ENCODE peak calls at places on chromosome 6, in ten cellular contexts. F, H, T, V, O, L, P, D, S and C are unnamed samples.
A peak's percentile ranks its signal among the peaks of the same experiment; 100 is the strongest.

GRCh38 chr6:166786704-166787293 is 159.7 kb upstream of the RPS6KA2 start:
- DNase-seq in S (peak; percentile 63), O (peak; percentile 3), P (peak; percentile 31), D (no peak), F (no peak), L (peak; percentile 23), H (peak; percentile 68), V (peak; percentile 56), T (no peak), C (peak; percentile 17)

GRCh38 chr6:22041797-22042489 is 254.9 kb downstream of the PRL start:
- DNase-seq in P (peak; percentile 32), L (no peak), T (no peak), V (peak; percentile 38), F (no peak), S (no peak), H (no peak), O (no peak), D (no peak), C (no peak)

GRCh38 chr6:6785163-6785521 is 196.6 kb downstream of the LY86 start:
- DNase-seq in P (no peak), H (no peak), F (no peak), V (no peak), D (no peak), O (no peak), S (no peak), L (no peak), T (no peak), C (no peak)

GRCh38 chr6:127352519-127352918 is 9.1 kb upstream of the ECHDC1 start:
- DNase-seq in P (no peak), O (no peak), T (no peak), L (no peak), S (peak; percentile 81), D (no peak), F (no peak), H (no peak), V (no peak), C (no peak)

GRCh38 chr6:68958327-68958726 is 323.2 kb downstream of the ADGRB3 start:
- DNase-seq in D (no peak), L (no peak), V (no peak), P (no peak), F (no peak), O (no peak), T (no peak), H (peak; percentile 48), S (peak; percentile 4), C (no peak)

GRCh38 chr6:55536579-55536978 is 42.4 kb downstream of the HMGCLL1 start:
- DNase-seq in D (no peak), F (no peak), L (no peak), H (no peak), V (no peak), T (no peak), O (no peak), S (no peak), P (no peak), C (no peak)

GRCh38 chr6:137269803-137270202 is 50.6 kb upstream of the IFNGR1 start:
- DNase-seq in F (no peak), P (no peak), D (no peak), H (no peak), T (no peak), O (no peak), S (no peak), L (no peak), V (no peak), C (no peak)

GRCh38 chr6:21800948-21801438 is 207.4 kb downstream of the SOX4 start:
- DNase-seq in O (no peak), F (no peak), P (no peak), D (no peak), H (no peak), S (no peak), L (no peak), V (peak; percentile 86), T (no peak), C (no peak)

GRCh38 chr6:168313371-168314028 is 6.1 kb downstream of the DACT2 start:
- DNase-seq in S (no peak), O (no peak), L (no peak), T (no peak), V (no peak), H (no peak), P (no peak), F (peak; percentile 39), D (no peak), C (no peak)

GRCh38 chr6:117463762-117464665 is 18.5 kb upstream of the DCBLD1 start:
- DNase-seq in F (no peak), S (peak; percentile 35), O (no peak), P (no peak), D (no peak), L (no peak), V (peak; percentile 82), T (no peak), H (no peak), C (peak; percentile 27)

GRCh38 chr6:163417595-163417994 is 3.1 kb downstream of the QKI start:
- DNase-seq in T (no peak), P (no peak), V (no peak), S (no peak), F (no peak), D (no peak), O (no peak), L (no peak), H (no peak), C (no peak)

GRCh38 chr6:161225677-161226004 is 48.2 kb downstream of the AGPAT4 start:
- DNase-seq in H (no peak), S (no peak), O (no peak), T (no peak), F (no peak), L (no peak), D (no peak), V (no peak), P (no peak), C (no peak)

GRCh38 chr6:106275692-106276091 is 49.9 kb downstream of the ATG5 start:
- DNase-seq in F (no peak), V (no peak), H (no peak), T (no peak), D (no peak), P (no peak), S (no peak), O (no peak), L (no peak), C (no peak)

GRCh38 chr6:34324738-34325444 is 67.6 kb downstream of the NUDT3 start:
- DNase-seq in O (no peak), H (no peak), T (no peak), L (no peak), D (no peak), F (no peak), S (no peak), V (peak; percentile 9), P (no peak), C (no peak)

GRCh38 chr6:53899512-53899911 is 104.7 kb downstream of the LRRC1 start:
- DNase-seq in V (no peak), L (no peak), O (no peak), S (no peak), H (no peak), D (no peak), P (no peak), T (no peak), F (no peak), C (no peak)

GRCh38 chr6:139047677-139048076 is 19.1 kb downstream of the ABRACL start:
- DNase-seq in V (no peak), F (no peak), H (no peak), S (no peak), O (no peak), P (no peak), T (no peak), L (no peak), D (no peak), C (no peak)

GRCh38 chr6:10248378-10248843 is 166.5 kb downstream of the TFAP2A start:
- DNase-seq in O (no peak), H (no peak), F (peak; percentile 46), D (peak; percentile 30), T (no peak), V (peak; percentile 81), L (no peak), S (peak; percentile 87), P (peak; percentile 59), C (no peak)

GRCh38 chr6:141077355-141078333 is 1055.1 kb upstream of the GJE1 start:
- DNase-seq in P (no peak), H (peak; percentile 76), L (no peak), D (peak; percentile 74), O (peak; percentile 10), V (peak; percentile 7), S (no peak), F (peak; percentile 59), T (no peak), C (no peak)

GRCh38 chr6:139881728-139882211 is 507.3 kb upstream of the CITED2 start:
- DNase-seq in F (peak; percentile 22), V (peak; percentile 43), P (no peak), S (peak; percentile 28), H (peak; percentile 50), D (peak; percentile 53), O (peak; percentile 19), T (no peak), L (no peak), C (no peak)

GRCh38 chr6:17928514-17929430 is 58.7 kb downstream of the KIF13A start:
- DNase-seq in F (no peak), L (no peak), O (no peak), P (no peak), H (no peak), V (no peak), D (no peak), S (no peak), T (no peak), C (no peak)

GRCh38 chr6:46014511-46015118 is 1.0 kb downstream of the CLIC5 start:
- DNase-seq in O (no peak), H (no peak), P (no peak), F (peak; percentile 50), T (no peak), V (no peak), S (no peak), L (peak; percentile 14), D (peak; percentile 60), C (peak; percentile 27)

GRCh38 chr6:51199733-51200132 is 381.1 kb downstream of the TFAP2B start:
- DNase-seq in F (no peak), P (no peak), O (no peak), L (no peak), H (no peak), T (no peak), V (no peak), D (no peak), S (no peak), C (no peak)

GRCh38 chr6:135230702-135231468 is 49.8 kb downstream of the MYB start:
- DNase-seq in O (no peak), L (no peak), S (no peak), D (no peak), T (no peak), V (no peak), H (no peak), P (no peak), F (no peak), C (no peak)

GRCh38 chr6:11258260-11259237 is 26.1 kb upstream of the NEDD9 start:
- DNase-seq in T (peak; percentile 15), L (peak; percentile 38), F (no peak), P (no peak), S (peak; percentile 24), D (no peak), H (no peak), V (no peak), O (no peak), C (no peak)

GRCh38 chr6:41537359-41537758 is 8.8 kb upstream of the FOXP4 start:
- DNase-seq in F (no peak), P (no peak), O (no peak), V (no peak), L (no peak), H (no peak), T (no peak), D (no peak), S (no peak), C (no peak)

GRCh38 chr6:147166360-147166944 is 37.8 kb upstream of the STXBP5 start:
- DNase-seq in S (no peak), F (no peak), D (no peak), V (peak; percentile 48), T (no peak), L (no peak), H (no peak), P (no peak), O (no peak), C (no peak)

GRCh38 chr6:20589266-20589665 is 55.0 kb downstream of the CDKAL1 start:
- DNase-seq in T (no peak), F (no peak), H (no peak), D (no peak), V (no peak), L (no peak), O (no peak), P (no peak), S (peak; percentile 47), C (no peak)

GRCh38 chr6:2919401-2919800 is 16.3 kb upstream of the SERPINB9 start:
- DNase-seq in D (peak; percentile 24), F (no peak), H (no peak), T (no peak), O (no peak), V (no peak), S (no peak), P (no peak), L (no peak), C (no peak)